ENCODE peak calls at places on chromosomes 12 and 14, in six cellular contexts. M is mammary epithelial cell, J is breast epithelium, X is Calu3, R is glutamatergic neuron, D is cardiac fibroblast. L is an unnamed sample.

GRCh38 chr12:508795-509194 is 49.1 kb downstream of the B4GALNT3 start:
- DNase-seq in M (no peak), J (no peak), X (peak), R (no peak), D (no peak), L (peak)

GRCh38 chr12:21656931-21657335 is 709 bp downstream of the LDHB start:
- DNase-seq in M (peak), J (no peak), X (no peak), R (peak), D (peak), L (peak)

GRCh38 chr12:109695961-109696461 is 17.6 kb upstream of the FAM222A start:
- DNase-seq in M (no peak), J (no peak), X (no peak), R (no peak), D (no peak), L (no peak)

GRCh38 chr12:76762556-76762955 is 1.4 kb upstream of the ZDHHC17 start:
- DNase-seq in M (no peak), J (no peak), X (no peak), R (no peak), D (peak), L (no peak)

GRCh38 chr14:100890044-100890443 is 13.5 kb downstream of the RTL1 start:
- DNase-seq in M (no peak), J (peak), X (no peak), R (no peak), D (no peak), L (no peak)

GRCh38 chr12:94761559-94761958 is 111.2 kb upstream of the TMCC3 start:
- DNase-seq in M (peak), J (no peak), X (peak), R (no peak), D (peak), L (peak)

GRCh38 chr12:12521044-12521485 is 41.6 kb downstream of the DUSP16 start:
- DNase-seq in M (no peak), J (no peak), X (no peak), R (no peak), D (no peak), L (no peak)

GRCh38 chr12:92096346-92097136 is 49.1 kb downstream of the BTG1 start:
- DNase-seq in M (no peak), J (no peak), X (no peak), R (no peak), D (peak), L (no peak)

GRCh38 chr14:103896578-103896977 is 31.7 kb upstream of the TDRD9 start:
- DNase-seq in M (no peak), J (no peak), X (no peak), R (no peak), D (no peak), L (no peak)

GRCh38 chr12:68641138-68641537 is 30.4 kb downstream of the RAP1B start:
- DNase-seq in M (peak), J (no peak), X (peak), R (no peak), D (no peak), L (no peak)

GRCh38 chr12:115508990-115509389 is 768.5 kb downstream of the MED13L start:
- DNase-seq in M (no peak), J (no peak), X (no peak), R (no peak), D (no peak), L (no peak)

GRCh38 chr14:100278702-100279101 is 27.5 kb downstream of the SLC25A29 start:
- DNase-seq in M (peak), J (no peak), X (no peak), R (no peak), D (peak), L (peak)

GRCh38 chr14:50964683-50965390 is 20.6 kb upstream of the PYGL start:
- DNase-seq in M (peak), J (peak), X (peak), R (no peak), D (peak), L (peak)

GRCh38 chr12:102298022-102298421 is 100.4 kb upstream of the PMCH start:
- DNase-seq in M (peak), J (no peak), X (no peak), R (no peak), D (peak), L (peak)

GRCh38 chr12:102645968-102646367 is 165.6 kb upstream of the IGF1 start:
- DNase-seq in M (no peak), J (no peak), X (no peak), R (no peak), D (no peak), L (no peak)

GRCh38 chr12:106197906-106198623 is 49.8 kb downstream of the CKAP4 start:
- DNase-seq in M (no peak), J (no peak), X (no peak), R (no peak), D (peak), L (no peak)

GRCh38 chr12:131254374-131254773 is 300.7 kb downstream of the ADGRD1 start:
- DNase-seq in M (no peak), J (no peak), X (no peak), R (no peak), D (no peak), L (no peak)

GRCh38 chr14:40393143-40393542 is 960.9 kb upstream of the FBXO33 start:
- DNase-seq in M (no peak), J (no peak), X (no peak), R (no peak), D (no peak), L (peak)

GRCh38 chr12:53937099-53937498 is 1.5 kb upstream of the HOXC13 start:
- DNase-seq in M (no peak), J (no peak), X (no peak), R (no peak), D (no peak), L (no peak)

GRCh38 chr12:128654462-128654861 is 169.3 kb downstream of the SLC15A4 start:
- DNase-seq in M (no peak), J (no peak), X (no peak), R (no peak), D (no peak), L (no peak)

GRCh38 chr12:107129315-107129930 is 36.1 kb upstream of the CRY1 start:
- DNase-seq in M (no peak), J (no peak), X (no peak), R (no peak), D (no peak), L (no peak)

GRCh38 chr12:75596406-75596805 is 85.0 kb upstream of the KRR1 start:
- DNase-seq in M (no peak), J (no peak), X (no peak), R (no peak), D (no peak), L (no peak)

GRCh38 chr12:4859478-4860210 is 50.1 kb upstream of the KCNA1 start:
- DNase-seq in M (no peak), J (no peak), X (no peak), R (no peak), D (no peak), L (no peak)

GRCh38 chr14:60245316-60246177 is 3.5 kb upstream of the PPM1A start:
- DNase-seq in M (no peak), J (no peak), X (no peak), R (no peak), D (no peak), L (no peak)

GRCh38 chr14:31059152-31059924 is 33.2 kb upstream of the STRN3 start:
- DNase-seq in M (peak), J (no peak), X (peak), R (no peak), D (peak), L (peak)

GRCh38 chr12:77323778-77324415 is 258.5 kb upstream of the E2F7 start:
- DNase-seq in M (no peak), J (no peak), X (no peak), R (no peak), D (no peak), L (no peak)

GRCh38 chr14:28762290-28762948 is 4.2 kb upstream of the FOXG1 start:
- DNase-seq in M (no peak), J (no peak), X (no peak), R (no peak), D (no peak), L (no peak)

GRCh38 chr14:28759056-28759657 is 7.4 kb upstream of the FOXG1 start:
- DNase-seq in M (peak), J (no peak), X (no peak), R (no peak), D (no peak), L (no peak)

GRCh38 chr14:28759658-28760313 is 6.8 kb upstream of the FOXG1 start:
- DNase-seq in M (no peak), J (no peak), X (no peak), R (no peak), D (no peak), L (no peak)

GRCh38 chr14:28761438-28762289 is 4.9 kb upstream of the FOXG1 start:
- DNase-seq in M (no peak), J (no peak), X (no peak), R (no peak), D (no peak), L (no peak)

DNA sequence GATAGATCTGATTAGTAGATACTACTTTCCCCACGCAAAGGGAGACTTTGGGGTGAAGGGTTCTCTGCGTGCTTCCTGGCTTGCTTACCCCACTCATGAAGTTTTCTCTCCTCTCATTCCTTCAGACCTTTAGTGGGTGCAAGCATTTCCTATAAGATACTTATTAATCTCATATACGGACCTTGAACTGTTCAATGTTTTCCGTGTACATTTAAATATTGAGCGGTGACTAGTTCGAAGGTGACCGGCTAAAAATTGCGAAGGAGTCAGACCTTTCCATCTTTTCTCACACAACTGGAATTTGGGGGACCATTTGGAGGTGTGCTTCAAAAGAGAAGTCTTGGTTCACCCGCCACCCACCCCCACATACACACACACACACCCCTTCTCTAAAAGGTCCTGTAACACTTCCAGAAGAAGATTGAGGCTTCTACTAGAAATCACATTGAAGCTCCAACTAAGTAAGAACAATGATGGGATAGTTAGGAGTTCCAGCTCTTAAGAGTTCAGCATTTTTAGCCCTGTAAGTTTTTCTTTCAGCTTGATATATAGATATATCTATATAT is 6.1 kb upstream of the FOXG1 start:
- DNase-seq in M (no peak), J (no peak), X (no peak), R (no peak), D (no peak), L (no peak)
- TF ChIP-seq CTCF in M (no peak), J (no peak), X (no peak), R (no peak), D (no peak), L (no peak)

GRCh38 chr14:61923348-61923747 is 161.1 kb downstream of the SNAPC1 start:
- DNase-seq in M (no peak), J (no peak), X (no peak), R (no peak), D (peak), L (peak)
- TF ChIP-seq CTCF in M (no peak), J (no peak), X (no peak), R (no peak), D (peak), L (peak)

GRCh38 chr12:121064116-121064515 is 25.1 kb upstream of the OASL start:
- DNase-seq in M (no peak), J (no peak), X (no peak), R (no peak), D (no peak), L (no peak)

GRCh38 chr12:121060149-121061001 is 21.3 kb upstream of the OASL start:
- DNase-seq in M (no peak), J (no peak), X (peak), R (no peak), D (peak), L (peak)

GRCh38 chr12:121062391-121063045 is 23.5 kb upstream of the OASL start:
- DNase-seq in M (no peak), J (no peak), X (no peak), R (no peak), D (no peak), L (no peak)

GRCh38 chr12:121059031-121059898 is 20.2 kb upstream of the OASL start:
- DNase-seq in M (no peak), J (no peak), X (no peak), R (no peak), D (no peak), L (no peak)

GRCh38 chr12:121061831-121062230 is 22.8 kb upstream of the OASL start:
- DNase-seq in M (no peak), J (no peak), X (no peak), R (no peak), D (peak), L (peak)
- TF ChIP-seq CTCF in M (peak), J (no peak), X (no peak), R (no peak), D (peak), L (peak)

GRCh38 chr12:3740840-3741239 is 12.1 kb downstream of the CRACR2A start:
- DNase-seq in M (no peak), J (no peak), X (no peak), R (no peak), D (no peak), L (no peak)
- TF ChIP-seq CTCF in M (no peak), J (no peak), X (no peak), R (no peak), D (no peak), L (no peak)